ENCODE peak calls at places on chromosomes 2 and 18, in four cellular contexts. J is ELR, G is HS-5, M is mesendoderm. O is an unnamed sample.
A peak's percentile ranks its signal among the peaks of the same experiment; 100 is the strongest.

GRCh38 chr2:11832531-11832930 is 86.1 kb downstream of the LPIN1 start:
- DNase-seq in J (no peak), G (no peak), M (no peak), O (no peak)

GRCh38 chr18:54926593-54927297 is 32.5 kb downstream of the CCDC68 start:
- DNase-seq in J (peak; percentile 62), G (no peak), M (no peak), O (no peak)

GRCh38 chr18:3584897-3585460 is 135.0 kb downstream of the TGIF1 start:
- DNase-seq in J (no peak), G (no peak), M (peak; percentile 63), O (peak; percentile 70)

GRCh38 chr18:24603151-24603550 is 142.7 kb downstream of the HRH4 start:
- DNase-seq in J (no peak), G (no peak), M (no peak), O (no peak)

GRCh38 chr2:163570391-163570790 is 165.4 kb downstream of the FIGN start:
- DNase-seq in J (no peak), G (no peak), M (no peak), O (no peak)

GRCh38 chr2:14081526-14081925 is 551.0 kb upstream of the LRATD1 start:
- DNase-seq in J (peak; percentile 56), G (peak; percentile 16), M (peak; percentile 9), O (no peak)

GRCh38 chr2:8169443-8169842 is 512.4 kb upstream of the ID2 start:
- DNase-seq in J (peak; percentile 28), G (peak; percentile 61), M (no peak), O (peak; percentile 42)

GRCh38 chr18:56120781-56121180 is 517.6 kb downstream of the TXNL1 start:
- DNase-seq in J (no peak), G (no peak), M (no peak), O (no peak)

GRCh38 chr2:186544255-186544675 is 45.6 kb upstream of the ITGAV start:
- DNase-seq in J (peak; percentile 94), G (peak; percentile 89), M (peak; percentile 95), O (peak; percentile 96)

GRCh38 chr2:46335966-46336436 is 38.8 kb downstream of the EPAS1 start:
- DNase-seq in J (peak; percentile 28), G (no peak), M (no peak), O (no peak)

GRCh38 chr2:201107624-201108023 is 8.3 kb upstream of the CFLAR start:
- DNase-seq in J (no peak), G (no peak), M (no peak), O (no peak)

GRCh38 chr2:143852748-143853147 is 667.2 kb downstream of the ZEB2 start:
- DNase-seq in J (no peak), G (no peak), M (peak; percentile 74), O (no peak)

GRCh38 chr2:39144411-39144810 is 23.6 kb upstream of the SOS1 start:
- DNase-seq in J (no peak), G (no peak), M (no peak), O (no peak)

O was measured in kidney tubule cell.